ENCODE peak calls at places on chromosome 13, in four cellular contexts. V is ovary, M is AG04450, X is right lobe of liver. U is an unnamed sample.

GRCh38 chr13:44679602-44680001 is 103.5 kb upstream of the TSC22D1 start:
- DNase-seq in V (no peak), M (no peak), X (no peak), U (no peak)

GRCh38 chr13:49436890-49437289 is 7.0 kb downstream of the CAB39L start:
- DNase-seq in V (peak), M (no peak), X (no peak), U (no peak)

GRCh38 chr13:43411741-43412140 is 375.0 kb downstream of the ENOX1 start:
- DNase-seq in V (peak), M (no peak), X (no peak), U (peak)

GRCh38 chr13:32056316-32056715 is 24.7 kb downstream of the FRY start:
- DNase-seq in V (no peak), M (no peak), X (no peak), U (no peak)

GRCh38 chr13:84433024-84433423 is 550.8 kb upstream of the SLITRK1 start:
- DNase-seq in V (no peak), M (peak), X (no peak), U (no peak)

GRCh38 chr13:29507356-29507755 is 88.1 kb downstream of the SLC7A1 start:
- DNase-seq in V (peak), M (no peak), X (no peak), U (no peak)

GRCh38 chr13:26220575-26220974 is 1.5 kb downstream of the RNF6 start:
- DNase-seq in V (no peak), M (no peak), X (no peak), U (peak)

GRCh38 chr13:60220072-60220471 is 56.3 kb upstream of the DIAPH3 start:
- DNase-seq in V (no peak), M (no peak), X (no peak), U (no peak)

GRCh38 chr13:23044906-23045305 is 135.9 kb upstream of the SGCG start:
- DNase-seq in V (no peak), M (no peak), X (no peak), U (no peak)

GRCh38 chr13:110561335-110562033 is at the start of gene RAB20:
- DNase-seq in V (peak), M (peak), X (peak), U (peak)

GRCh38 chr13:35621989-35622388 is 145.5 kb upstream of the MAB21L1 start:
- DNase-seq in V (no peak), M (no peak), X (no peak), U (no peak)

GRCh38 chr13:48487968-48488367 is 44.9 kb downstream of the RCBTB2 start:
- DNase-seq in V (no peak), M (no peak), X (no peak), U (no peak)

GRCh38 chr13:98507060-98507797 is 69.7 kb downstream of the STK24 start:
- DNase-seq in V (peak), M (no peak), X (no peak), U (no peak)

GRCh38 chr13:112097770-112098169 is 30.8 kb downstream of the SOX1 start:
- DNase-seq in V (no peak), M (no peak), X (no peak), U (no peak)

GRCh38 chr13:86974995-86975328 is 696.2 kb upstream of the SLITRK5 start:
- DNase-seq in V (no peak), M (no peak), X (no peak), U (no peak)
- TF ChIP-seq CTCF in V (no peak), M (peak), X (peak), U (no peak)

GRCh38 chr13:51865838-51866237 is 4.1 kb downstream of the CCDC70 start:
- DNase-seq in V (no peak), M (no peak), X (no peak), U (no peak)
- TF ChIP-seq CTCF in V (no peak), M (no peak), X (no peak), U (no peak)

DNA sequence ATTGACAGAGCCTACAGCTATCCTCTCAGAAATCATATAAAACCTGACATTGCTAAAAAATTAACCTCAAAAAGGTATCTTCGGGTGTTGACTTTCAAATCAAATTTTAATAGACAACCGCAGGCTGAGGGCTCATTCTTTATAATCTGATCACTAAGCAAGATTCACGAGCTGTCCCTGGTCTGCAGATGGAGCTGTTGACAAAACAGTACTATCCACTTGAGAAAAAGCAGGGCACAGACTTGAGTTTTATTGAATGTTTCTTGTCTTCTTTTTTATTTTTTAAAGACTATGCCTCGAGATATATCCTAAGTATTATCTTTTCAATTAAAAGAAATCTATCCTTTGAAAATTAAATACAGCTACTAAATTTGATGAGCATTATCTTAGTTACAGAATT is 540.5 kb downstream of the PCDH9 start:
- DNase-seq in V (no peak), M (no peak), X (no peak), U (no peak)
- TF ChIP-seq CTCF in V (no peak), M (peak), X (peak), U (no peak)

GRCh38 chr13:94162289-94162688 is 317.2 kb downstream of the DCT start:
- DNase-seq in V (no peak), M (no peak), X (no peak), U (no peak)

GRCh38 chr13:94154362-94154761 is 325.1 kb downstream of the DCT start:
- DNase-seq in V (no peak), M (no peak), X (peak), U (peak)

GRCh38 chr13:94153586-94153985 is 325.9 kb downstream of the DCT start:
- DNase-seq in V (no peak), M (no peak), X (no peak), U (no peak)

GRCh38 chr13:94160875-94161274 is 318.6 kb downstream of the DCT start:
- DNase-seq in V (no peak), M (no peak), X (no peak), U (no peak)

GRCh38 chr13:94157705-94158218 is 321.7 kb downstream of the DCT start:
- DNase-seq in V (peak), M (no peak), X (no peak), U (peak)
- TF ChIP-seq CTCF in V (no peak), M (no peak), X (no peak), U (no peak)

DNA sequence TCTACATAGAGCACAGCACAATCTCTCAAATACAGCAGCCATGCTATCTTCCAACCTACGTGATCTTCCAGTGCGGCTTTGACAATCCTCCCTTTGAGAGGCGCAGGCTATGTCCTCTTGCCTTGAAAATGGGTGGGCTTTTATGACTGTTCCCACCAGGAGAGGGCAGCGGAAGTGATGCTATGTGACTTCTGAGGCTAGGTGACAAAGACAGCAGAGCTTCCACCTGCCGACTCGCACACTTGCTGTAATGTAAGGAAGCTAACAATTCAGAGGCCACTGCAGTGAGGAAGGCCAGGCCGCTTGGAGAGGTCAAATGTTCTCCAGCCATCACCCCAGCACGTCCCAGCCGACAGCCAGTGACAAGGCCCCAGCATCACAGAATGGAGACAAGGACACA is 65.8 kb downstream of the MRPL57 start:
- DNase-seq in V (no peak), M (no peak), X (no peak), U (no peak)
- TF ChIP-seq CTCF in V (no peak), M (no peak), X (no peak), U (no peak)

GRCh38 chr13:82740442-82740841 is 1141.8 kb downstream of the SLITRK1 start:
- DNase-seq in V (no peak), M (no peak), X (no peak), U (no peak)

DNA sequence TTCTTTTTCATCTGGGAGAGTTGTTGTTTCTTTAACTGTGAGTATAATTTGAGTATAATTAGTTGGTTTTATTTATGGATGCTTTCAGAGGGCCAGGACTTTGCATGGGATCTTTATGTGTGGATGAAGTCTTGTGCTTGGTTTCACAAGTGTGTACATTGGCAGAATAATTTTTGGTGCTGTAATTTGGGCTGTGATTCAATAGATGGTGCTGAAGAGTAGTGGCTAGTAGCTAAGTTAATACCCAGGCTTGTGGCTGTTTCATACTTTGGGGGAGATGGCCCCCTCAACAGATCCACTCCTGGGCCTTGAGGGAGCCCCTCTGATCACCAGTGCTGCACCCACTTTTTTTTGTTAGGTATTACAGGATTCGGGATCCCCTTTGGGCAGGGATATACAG is 1142.4 kb downstream of the SLITRK1 start:
- DNase-seq in V (no peak), M (no peak), X (no peak), U (no peak)
- TF ChIP-seq CTCF in V (no peak), M (peak), X (no peak), U (no peak)

U was measured in gastrocnemius medialis.